ENCODE peak calls at places on chromosomes 16 and 17, in ten cellular contexts. Z, G, X, L, O, W, J, P, Q and E are unnamed samples.
A peak's percentile ranks its signal among the peaks of the same experiment; 100 is the strongest.

GRCh38 chr16:83717814-83718213 is 90.0 kb upstream of the HSBP1 start:
- DNase-seq in Z (no peak), G (no peak), X (no peak), L (no peak), O (peak; percentile 9), W (peak; percentile 51), J (no peak), P (no peak), Q (no peak), E (no peak)

GRCh38 chr17:78137392-78138203 is 7.0 kb downstream of the TMC8 start:
- DNase-seq in Z (peak; percentile 25), G (no peak), X (peak; percentile 60), L (no peak), O (no peak), W (no peak), J (no peak), P (no peak), Q (peak; percentile 55), E (peak; percentile 51)

GRCh38 chr17:230371-230770 is 48.9 kb upstream of the DOC2B start:
- DNase-seq in Z (no peak), G (no peak), X (no peak), L (no peak), O (no peak), W (no peak), J (no peak), P (no peak), Q (peak; percentile 32), E (no peak)

GRCh38 chr16:67926181-67926742 is 5.4 kb downstream of the CTRL start:
- DNase-seq in Z (peak; percentile 67), G (peak; percentile 89), X (no peak), L (no peak), O (peak; percentile 40), W (peak; percentile 27), J (no peak), P (no peak), Q (no peak), E (no peak)

GRCh38 chr16:89049484-89050118 is 44.1 kb upstream of the ACSF3 start:
- DNase-seq in Z (peak; percentile 61), G (peak; percentile 66), X (no peak), L (no peak), O (no peak), W (no peak), J (no peak), P (no peak), Q (peak; percentile 43), E (no peak)

GRCh38 chr16:13110124-13110796 is 208.9 kb downstream of the SHISA9 start:
- DNase-seq in Z (peak; percentile 84), G (no peak), X (no peak), L (no peak), O (peak; percentile 13), W (peak; percentile 6), J (no peak), P (no peak), Q (no peak), E (no peak)

GRCh38 chr17:71713846-71714245 is 407.0 kb upstream of the SOX9 start:
- DNase-seq in Z (no peak), G (no peak), X (no peak), L (no peak), O (no peak), W (no peak), J (no peak), P (no peak), Q (no peak), E (no peak)

GRCh38 chr17:80146121-80147034 is 550 bp downstream of the EIF4A3 start:
- DNase-seq in Z (peak; percentile 54), G (peak; percentile 54), X (peak; percentile 12), L (no peak), O (no peak), W (no peak), J (no peak), P (no peak), Q (no peak), E (peak; percentile 2)

GRCh38 chr16:71855937-71856662 is 10.3 kb downstream of the ATXN1L start:
- DNase-seq in Z (no peak), G (no peak), X (peak; percentile 18), L (no peak), O (no peak), W (no peak), J (no peak), P (no peak), Q (no peak), E (no peak)

GRCh38 chr16:21663889-21664647 is at the start of gene OTOA:
- DNase-seq in Z (peak; percentile 16), G (peak; percentile 13), X (peak; percentile 27), L (no peak), O (no peak), W (no peak), J (no peak), P (peak; percentile 3), Q (peak; percentile 65), E (no peak)

GRCh38 chr17:19383681-19384470 is 3.1 kb downstream of the MFAP4 start:
- DNase-seq in Z (no peak), G (no peak), X (no peak), L (no peak), O (no peak), W (no peak), J (no peak), P (no peak), Q (no peak), E (no peak)

GRCh38 chr17:73759324-73760185 is 115.3 kb upstream of the SDK2 start:
- DNase-seq in Z (peak; percentile 70), G (peak; percentile 63), X (no peak), L (no peak), O (no peak), W (no peak), J (no peak), P (no peak), Q (no peak), E (no peak)

GRCh38 chr16:65524997-65525396 is 403.1 kb upstream of the CDH11 start:
- DNase-seq in Z (no peak), G (no peak), X (no peak), L (peak; percentile 67), O (no peak), W (no peak), J (no peak), P (no peak), Q (no peak), E (no peak)

GRCh38 chr17:49435630-49436029 is 20.9 kb upstream of the PHB1 start:
- DNase-seq in Z (no peak), G (no peak), X (no peak), L (no peak), O (no peak), W (no peak), J (no peak), P (no peak), Q (no peak), E (no peak)

GRCh38 chr17:47857551-47858410 is 6.8 kb upstream of the SP6 start:
- DNase-seq in Z (no peak), G (no peak), X (no peak), L (no peak), O (no peak), W (no peak), J (no peak), P (no peak), Q (no peak), E (no peak)

GRCh38 chr17:77875051-77875780 is 83.3 kb upstream of the TNRC6C start:
- DNase-seq in Z (no peak), G (no peak), X (no peak), L (no peak), O (no peak), W (no peak), J (no peak), P (no peak), Q (no peak), E (no peak)

GRCh38 chr16:31868164-31868563 is 5.4 kb upstream of the ZNF267 start:
- DNase-seq in Z (no peak), G (no peak), X (no peak), L (no peak), O (no peak), W (no peak), J (no peak), P (no peak), Q (no peak), E (no peak)

GRCh38 chr17:77124192-77124908 is 16.4 kb upstream of the SEC14L1 start:
- DNase-seq in Z (no peak), G (no peak), X (no peak), L (no peak), O (no peak), W (no peak), J (no peak), P (no peak), Q (no peak), E (no peak)

GRCh38 chr16:69709456-69710084 is 16.8 kb downstream of the NQO1 start:
- DNase-seq in Z (peak; percentile 88), G (peak; percentile 35), X (no peak), L (no peak), O (no peak), W (peak; percentile 85), J (no peak), P (no peak), Q (no peak), E (no peak)

GRCh38 chr16:75238132-75238852 is 13.1 kb downstream of the BCAR1 start:
- DNase-seq in Z (no peak), G (peak; percentile 10), X (no peak), L (peak; percentile 74), O (peak; percentile 84), W (peak; percentile 87), J (no peak), P (no peak), Q (peak; percentile 70), E (no peak)

GRCh38 chr16:51569204-51569911 is 418.3 kb upstream of the SALL1 start:
- DNase-seq in Z (no peak), G (no peak), X (no peak), L (no peak), O (peak; percentile 25), W (peak; percentile 13), J (no peak), P (no peak), Q (no peak), E (no peak)

GRCh38 chr16:369866-370436 is 387 bp downstream of the MRPL28 start:
- DNase-seq in Z (peak; percentile 15), G (no peak), X (no peak), L (no peak), O (no peak), W (no peak), J (no peak), P (no peak), Q (peak; percentile 73), E (no peak)

GRCh38 chr16:9139965-9140364 is 48.5 kb downstream of the HAPSTR1 start:
- DNase-seq in Z (peak; percentile 75), G (no peak), X (no peak), L (no peak), O (no peak), W (no peak), J (no peak), P (no peak), Q (peak; percentile 8), E (no peak)

GRCh38 chr17:16448490-16448889 is 33.1 kb downstream of the TRPV2 start:
- DNase-seq in Z (peak; percentile 47), G (no peak), X (no peak), L (no peak), O (no peak), W (no peak), J (no peak), P (no peak), Q (no peak), E (no peak)

GRCh38 chr16:67528870-67529638 is 425 bp downstream of the RIPOR1 start:
- DNase-seq in Z (peak; percentile 82), G (no peak), X (no peak), L (no peak), O (peak; percentile 40), W (no peak), J (no peak), P (no peak), Q (peak; percentile 77), E (no peak)

GRCh38 chr17:80822700-80823410 is 168.8 kb upstream of the CHMP6 start:
- DNase-seq in Z (no peak), G (no peak), X (no peak), L (no peak), O (no peak), W (no peak), J (no peak), P (no peak), Q (peak; percentile 25), E (no peak)

GRCh38 chr16:1184156-1184868 is 31.4 kb downstream of the CACNA1H start:
- DNase-seq in Z (peak; percentile 25), G (peak; percentile 26), X (no peak), L (no peak), O (no peak), W (no peak), J (no peak), P (no peak), Q (no peak), E (no peak)

GRCh38 chr17:58415371-58416055 is 1.8 kb downstream of the RNF43 start:
- DNase-seq in Z (no peak), G (no peak), X (no peak), L (no peak), O (no peak), W (no peak), J (no peak), P (no peak), Q (peak; percentile 75), E (no peak)